ENCODE peak calls at places on chromosome 16, in nine cellular contexts. V is right atrium auricular region; S is NCI-H1092; U is stimulated activated CD8-positive, alpha-beta memory T cell treated with anti-CD3 and anti-CD28 coated beads, Interleukin-7, amount 100 ng/mL, for 1 hour; M is activated effector memory CD4-positive, alpha-beta T cell treated with anti-CD3 and anti-CD28 coated beads, Interleukin-2, amount 50 U/mL, for 16 hours; N is A673; Z is GM12864; T is neural progenitor cell; E is GOT3. B is an unnamed sample.

GRCh38 chr16:81786321-81786720 is 7.2 kb downstream of the PLCG2 start:
- DNase-seq in M (no peak), V (no peak), E (no peak), U (no peak), Z (no peak), N (no peak), T (no peak), S (no peak), B (no peak)

GRCh38 chr16:49859139-49859947 is 3.4 kb upstream of the ZNF423 start:
- DNase-seq in U (no peak), Z (no peak), V (peak; percentile 82), M (no peak), N (peak; percentile 68), T (no peak), S (no peak), E (no peak), B (no peak)

GRCh38 chr16:85752511-85753420 is 1.9 kb upstream of the C16orf74 start:
- DNase-seq in V (no peak), Z (peak; percentile 60), T (peak; percentile 78), M (no peak), U (no peak), E (no peak), S (peak; percentile 33), N (peak; percentile 71), B (no peak)

GRCh38 chr16:47565454-47565853 is 104.3 kb downstream of the PHKB start:
- DNase-seq in E (no peak), S (no peak), N (peak; percentile 74), M (peak; percentile 72), Z (peak; percentile 24), V (peak; percentile 81), U (no peak), T (no peak), B (no peak)

GRCh38 chr16:6600167-6600566 is 732.5 kb upstream of the RBFOX1 start:
- DNase-seq in Z (no peak), T (no peak), U (no peak), M (no peak), S (no peak), E (no peak), V (no peak), N (no peak), B (no peak)

GRCh38 chr16:68652659-68653058 is 7.5 kb downstream of the CDH3 start:
- DNase-seq in Z (no peak), E (no peak), M (no peak), V (no peak), S (no peak), U (no peak), T (no peak), N (no peak), B (no peak)

GRCh38 chr16:85835956-85836705 is 36.6 kb downstream of the COX4I1 start:
- DNase-seq in S (no peak), M (no peak), T (no peak), N (no peak), U (no peak), E (no peak), Z (no peak), V (no peak), B (no peak)

GRCh38 chr16:35102780-35103403 is 1643.5 kb downstream of the TP53TG3F start:
- DNase-seq in E (no peak), S (no peak), V (no peak), N (peak; percentile 1), U (no peak), Z (no peak), T (no peak), M (no peak), B (no peak)

GRCh38 chr16:88726981-88727380 is 20.7 kb downstream of the CTU2 start:
- DNase-seq in T (no peak), S (no peak), E (no peak), N (no peak), U (no peak), Z (no peak), M (no peak), V (no peak), B (no peak)

GRCh38 chr16:81214745-81215166 is 23.7 kb upstream of the BCO1 start:
- DNase-seq in N (no peak), V (no peak), U (no peak), M (no peak), Z (no peak), T (peak; percentile 52), E (no peak), S (no peak), B (no peak)

GRCh38 chr16:30144917-30145316 is 21.9 kb upstream of the MAPK3 start:
- DNase-seq in T (no peak), Z (no peak), V (no peak), N (no peak), S (no peak), E (no peak), M (no peak), U (no peak), B (no peak)

GRCh38 chr16:1471569-1472194 is 3.1 kb downstream of the CLCN7 start:
- DNase-seq in V (no peak), N (no peak), M (peak; percentile 57), E (no peak), U (no peak), Z (no peak), S (no peak), T (no peak), B (no peak)